ENCODE peak calls at places on chromosomes 13 and 19, in nine cellular contexts. One of them, this sample, is unnamed.

GRCh38 chr19:40165362-40165937 is 25.8 kb upstream of the MAP3K10 start:
- DNase-seq in neural crest cell: peak; percentile 50
- DNase-seq in fibroblast of lung: peak; percentile 10
- DNase-seq in DND-41: peak; percentile 68
- DNase-seq in HL-60: peak; percentile 23
- DNase-seq in AG04450: no peak
- DNase-seq in right lobe of liver: peak; percentile 36
- DNase-seq in AG09319: no peak
- DNase-seq in progenitor cell of endocrine pancreas: peak; percentile 31
- DNase-seq in this sample: peak; percentile 42

GRCh38 chr19:15869873-15870272 is 28.0 kb downstream of the CYP4F2 start:
- DNase-seq in DND-41: no peak
- DNase-seq in AG09319: no peak
- DNase-seq in AG04450: no peak
- DNase-seq in HL-60: peak; percentile 61
- DNase-seq in fibroblast of lung: no peak
- DNase-seq in right lobe of liver: no peak
- DNase-seq in neural crest cell: no peak
- DNase-seq in progenitor cell of endocrine pancreas: no peak
- DNase-seq in this sample: no peak

GRCh38 chr19:41431426-41432386 is 4.5 kb upstream of the B3GNT8 start:
- DNase-seq in AG04450: no peak
- DNase-seq in progenitor cell of endocrine pancreas: no peak
- DNase-seq in HL-60: peak; percentile 80
- DNase-seq in fibroblast of lung: no peak
- DNase-seq in right lobe of liver: peak; percentile 71
- DNase-seq in DND-41: no peak
- DNase-seq in AG09319: no peak
- DNase-seq in neural crest cell: no peak
- DNase-seq in this sample: peak; percentile 35

GRCh38 chr19:46192990-46193650 is 36.4 kb upstream of the IGFL1 start:
- DNase-seq in HL-60: peak; percentile 93
- DNase-seq in progenitor cell of endocrine pancreas: no peak
- DNase-seq in fibroblast of lung: peak; percentile 64
- DNase-seq in right lobe of liver: peak; percentile 79
- DNase-seq in AG04450: no peak
- DNase-seq in AG09319: no peak
- DNase-seq in DND-41: no peak
- DNase-seq in neural crest cell: no peak
- DNase-seq in this sample: peak; percentile 91

GRCh38 chr19:6378036-6378435 is 2.3 kb upstream of the PSPN start:
- DNase-seq in progenitor cell of endocrine pancreas: no peak
- DNase-seq in DND-41: no peak
- DNase-seq in HL-60: no peak
- DNase-seq in AG09319: no peak
- DNase-seq in AG04450: peak; percentile 20
- DNase-seq in fibroblast of lung: peak; percentile 80
- DNase-seq in right lobe of liver: no peak
- DNase-seq in neural crest cell: no peak
- DNase-seq in this sample: no peak

GRCh38 chr19:46818812-46819211 is 30.4 kb upstream of the SLC1A5 start:
- DNase-seq in HL-60: no peak
- DNase-seq in AG04450: no peak
- DNase-seq in neural crest cell: no peak
- DNase-seq in progenitor cell of endocrine pancreas: no peak
- DNase-seq in DND-41: peak; percentile 50
- DNase-seq in fibroblast of lung: peak; percentile 10
- DNase-seq in right lobe of liver: no peak
- DNase-seq in AG09319: no peak
- DNase-seq in this sample: peak; percentile 14

GRCh38 chr13:99351772-99352171 is 44.6 kb upstream of the GPR183 start:
- DNase-seq in HL-60: no peak
- DNase-seq in DND-41: no peak
- DNase-seq in AG04450: no peak
- DNase-seq in fibroblast of lung: no peak
- DNase-seq in neural crest cell: no peak
- DNase-seq in progenitor cell of endocrine pancreas: no peak
- DNase-seq in AG09319: no peak
- DNase-seq in right lobe of liver: no peak
- DNase-seq in this sample: no peak

GRCh38 chr13:39998166-39998565 is 342.7 kb downstream of the COG6 start:
- DNase-seq in fibroblast of lung: no peak
- DNase-seq in DND-41: no peak
- DNase-seq in progenitor cell of endocrine pancreas: no peak
- DNase-seq in AG09319: no peak
- DNase-seq in AG04450: no peak
- DNase-seq in neural crest cell: no peak
- DNase-seq in right lobe of liver: no peak
- DNase-seq in HL-60: no peak
- DNase-seq in this sample: no peak

GRCh38 chr13:45925151-45925550 is 73.6 kb upstream of the SIAH3 start:
- DNase-seq in right lobe of liver: no peak
- DNase-seq in progenitor cell of endocrine pancreas: no peak
- DNase-seq in DND-41: no peak
- DNase-seq in AG09319: no peak
- DNase-seq in fibroblast of lung: no peak
- DNase-seq in AG04450: no peak
- DNase-seq in HL-60: no peak
- DNase-seq in neural crest cell: no peak
- DNase-seq in this sample: peak; percentile 13
- TF ChIP-seq CTCF in right lobe of liver: no peak
- TF ChIP-seq CTCF in progenitor cell of endocrine pancreas: no peak
- TF ChIP-seq CTCF in DND-41: peak; percentile 32
- TF ChIP-seq CTCF in AG09319: no peak
- TF ChIP-seq CTCF in fibroblast of lung: peak; percentile 19
- TF ChIP-seq CTCF in AG04450: no peak
- TF ChIP-seq CTCF in HL-60: no peak
- TF ChIP-seq CTCF in neural crest cell: no peak
- TF ChIP-seq CTCF in this sample: no peak

GRCh38 chr13:100883453-100883852 is 208.9 kb upstream of the TMTC4 start:
- DNase-seq in AG04450: no peak
- DNase-seq in fibroblast of lung: no peak
- DNase-seq in AG09319: no peak
- DNase-seq in DND-41: no peak
- DNase-seq in right lobe of liver: no peak
- DNase-seq in progenitor cell of endocrine pancreas: no peak
- DNase-seq in neural crest cell: no peak
- DNase-seq in HL-60: no peak
- DNase-seq in this sample: no peak
- TF ChIP-seq CTCF in AG04450: no peak
- TF ChIP-seq CTCF in fibroblast of lung: no peak
- TF ChIP-seq CTCF in AG09319: no peak
- TF ChIP-seq CTCF in DND-41: no peak
- TF ChIP-seq CTCF in right lobe of liver: no peak
- TF ChIP-seq CTCF in progenitor cell of endocrine pancreas: no peak
- TF ChIP-seq CTCF in neural crest cell: no peak
- TF ChIP-seq CTCF in HL-60: no peak
- TF ChIP-seq CTCF in this sample: no peak

DNA sequence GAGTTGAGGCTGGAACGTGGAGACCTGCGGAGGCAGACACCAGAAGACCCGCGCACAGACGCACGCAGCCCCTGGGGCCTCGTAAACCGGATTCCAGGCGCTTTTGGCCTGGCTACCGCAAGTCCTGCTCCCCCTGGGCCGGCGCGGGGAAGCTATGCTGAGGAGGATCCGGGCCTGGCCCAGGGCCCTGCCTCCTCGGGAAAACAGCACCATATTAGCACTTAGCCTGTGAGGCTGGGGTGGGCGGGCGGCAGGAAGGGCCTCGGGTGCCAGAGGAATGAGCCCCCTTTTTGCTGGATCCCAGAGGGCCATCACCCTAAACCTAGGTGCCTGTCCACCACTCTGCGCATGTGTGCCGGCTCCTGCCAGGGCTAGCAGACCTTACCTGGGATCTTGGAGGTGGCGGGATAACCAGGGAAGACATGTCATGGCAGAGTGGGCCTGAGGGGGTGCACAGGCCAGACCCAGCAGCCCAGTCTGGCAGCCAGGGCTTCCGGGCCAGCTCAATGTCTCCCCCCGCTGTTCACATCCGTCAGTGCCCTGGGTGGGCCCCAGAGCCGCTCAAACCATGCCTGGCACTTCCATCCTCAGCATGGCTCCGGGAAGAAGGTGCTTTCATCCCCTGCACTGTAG is 7.3 kb downstream of the ELOF1 start:
- DNase-seq in right lobe of liver: no peak
- DNase-seq in fibroblast of lung: no peak
- DNase-seq in DND-41: peak; percentile 36
- DNase-seq in AG09319: no peak
- DNase-seq in AG04450: no peak
- DNase-seq in neural crest cell: no peak
- DNase-seq in HL-60: no peak
- DNase-seq in progenitor cell of endocrine pancreas: no peak
- DNase-seq in this sample: no peak
- TF ChIP-seq CTCF in right lobe of liver: peak; percentile 14
- TF ChIP-seq CTCF in fibroblast of lung: peak; percentile 29
- TF ChIP-seq CTCF in DND-41: peak; percentile 66
- TF ChIP-seq CTCF in AG09319: peak; percentile 24
- TF ChIP-seq CTCF in AG04450: peak; percentile 48
- TF ChIP-seq CTCF in neural crest cell: peak; percentile 50
- TF ChIP-seq CTCF in HL-60: no peak
- TF ChIP-seq CTCF in progenitor cell of endocrine pancreas: peak; percentile 33
- TF ChIP-seq CTCF in this sample: no peak

GRCh38 chr19:32227561-32228165 is 117.7 kb upstream of the ZNF507 start:
- DNase-seq in AG04450: no peak
- DNase-seq in fibroblast of lung: no peak
- DNase-seq in right lobe of liver: no peak
- DNase-seq in neural crest cell: no peak
- DNase-seq in AG09319: no peak
- DNase-seq in DND-41: no peak
- DNase-seq in HL-60: no peak
- DNase-seq in progenitor cell of endocrine pancreas: no peak
- DNase-seq in this sample: no peak
- TF ChIP-seq CTCF in AG04450: no peak
- TF ChIP-seq CTCF in fibroblast of lung: no peak
- TF ChIP-seq CTCF in right lobe of liver: no peak
- TF ChIP-seq CTCF in neural crest cell: no peak
- TF ChIP-seq CTCF in AG09319: no peak
- TF ChIP-seq CTCF in DND-41: peak; percentile 24
- TF ChIP-seq CTCF in HL-60: no peak
- TF ChIP-seq CTCF in progenitor cell of endocrine pancreas: no peak
- TF ChIP-seq CTCF in this sample: no peak

GRCh38 chr13:100817897-100818296 is 143.3 kb upstream of the TMTC4 start:
- DNase-seq in DND-41: no peak
- DNase-seq in AG04450: no peak
- DNase-seq in neural crest cell: no peak
- DNase-seq in AG09319: no peak
- DNase-seq in progenitor cell of endocrine pancreas: no peak
- DNase-seq in HL-60: no peak
- DNase-seq in fibroblast of lung: no peak
- DNase-seq in right lobe of liver: no peak
- DNase-seq in this sample: no peak
- TF ChIP-seq CTCF in DND-41: no peak
- TF ChIP-seq CTCF in AG04450: no peak
- TF ChIP-seq CTCF in neural crest cell: no peak
- TF ChIP-seq CTCF in AG09319: no peak
- TF ChIP-seq CTCF in progenitor cell of endocrine pancreas: no peak
- TF ChIP-seq CTCF in HL-60: no peak
- TF ChIP-seq CTCF in fibroblast of lung: no peak
- TF ChIP-seq CTCF in right lobe of liver: no peak
- TF ChIP-seq CTCF in this sample: no peak

GRCh38 chr19:3849092-3849491 is 19.7 kb downstream of the ZFR2 start:
- DNase-seq in HL-60: peak; percentile 55
- DNase-seq in right lobe of liver: no peak
- DNase-seq in AG04450: no peak
- DNase-seq in progenitor cell of endocrine pancreas: no peak
- DNase-seq in AG09319: no peak
- DNase-seq in DND-41: peak; percentile 56
- DNase-seq in neural crest cell: peak; percentile 37
- DNase-seq in fibroblast of lung: no peak
- DNase-seq in this sample: peak; percentile 73
- TF ChIP-seq CTCF in HL-60: peak; percentile 68
- TF ChIP-seq CTCF in right lobe of liver: peak; percentile 34
- TF ChIP-seq CTCF in AG04450: peak; percentile 48
- TF ChIP-seq CTCF in progenitor cell of endocrine pancreas: peak; percentile 60
- TF ChIP-seq CTCF in AG09319: peak; percentile 15
- TF ChIP-seq CTCF in DND-41: peak; percentile 73
- TF ChIP-seq CTCF in neural crest cell: peak; percentile 54
- TF ChIP-seq CTCF in fibroblast of lung: no peak
- TF ChIP-seq CTCF in this sample: peak; percentile 62

DNA sequence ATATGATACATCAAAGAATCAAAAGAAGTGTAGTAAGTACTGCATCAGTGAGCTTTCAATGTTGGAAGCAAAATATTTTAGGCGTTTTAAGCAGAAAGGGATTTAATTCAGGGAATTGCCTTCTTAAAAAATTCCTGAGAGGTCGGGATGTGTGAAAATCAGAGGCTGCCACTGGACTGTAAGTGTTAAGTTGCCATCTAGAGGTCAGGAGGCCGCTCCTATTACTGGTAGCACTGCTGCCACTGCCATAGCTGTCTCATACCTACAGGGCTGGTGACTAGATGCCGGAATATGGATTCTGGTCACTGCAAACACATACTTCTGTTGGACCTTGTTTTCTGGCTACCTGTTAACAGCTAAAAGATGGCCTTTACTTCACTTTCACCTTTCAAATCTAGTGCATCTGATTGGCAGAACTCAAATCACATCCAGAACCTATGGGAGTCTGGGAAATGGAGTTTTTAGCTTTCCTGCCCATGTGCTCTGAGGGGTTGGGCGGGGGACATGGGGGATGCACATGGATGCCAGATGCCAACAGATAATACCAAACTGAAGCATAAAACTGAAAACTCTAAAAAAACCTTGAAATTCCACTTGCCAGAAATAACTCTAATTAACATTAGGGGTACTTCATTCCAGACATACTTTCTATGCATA is 29.8 kb downstream of the DGKH start:
- DNase-seq in neural crest cell: no peak
- DNase-seq in AG09319: no peak
- DNase-seq in AG04450: no peak
- DNase-seq in right lobe of liver: peak; percentile 23
- DNase-seq in HL-60: no peak
- DNase-seq in fibroblast of lung: no peak
- DNase-seq in progenitor cell of endocrine pancreas: no peak
- DNase-seq in DND-41: no peak
- DNase-seq in this sample: peak; percentile 24
- TF ChIP-seq CTCF in neural crest cell: no peak
- TF ChIP-seq CTCF in AG09319: no peak
- TF ChIP-seq CTCF in AG04450: no peak
- TF ChIP-seq CTCF in right lobe of liver: peak; percentile 26
- TF ChIP-seq CTCF in HL-60: no peak
- TF ChIP-seq CTCF in fibroblast of lung: no peak
- TF ChIP-seq CTCF in progenitor cell of endocrine pancreas: no peak
- TF ChIP-seq CTCF in DND-41: no peak
- TF ChIP-seq CTCF in this sample: no peak

GRCh38 chr13:20037908-20038307 is 79.4 kb downstream of the ZMYM2 start:
- DNase-seq in right lobe of liver: no peak
- DNase-seq in progenitor cell of endocrine pancreas: no peak
- DNase-seq in AG04450: no peak
- DNase-seq in fibroblast of lung: no peak
- DNase-seq in DND-41: no peak
- DNase-seq in AG09319: no peak
- DNase-seq in neural crest cell: no peak
- DNase-seq in HL-60: no peak
- DNase-seq in this sample: no peak

GRCh38 chr13:20033486-20033885 is 75.0 kb downstream of the ZMYM2 start:
- DNase-seq in progenitor cell of endocrine pancreas: no peak
- DNase-seq in AG09319: no peak
- DNase-seq in DND-41: no peak
- DNase-seq in neural crest cell: no peak
- DNase-seq in AG04450: no peak
- DNase-seq in HL-60: no peak
- DNase-seq in fibroblast of lung: no peak
- DNase-seq in right lobe of liver: no peak
- DNase-seq in this sample: no peak

GRCh38 chr13:20035130-20035529 is 76.6 kb downstream of the ZMYM2 start:
- DNase-seq in right lobe of liver: no peak
- DNase-seq in HL-60: no peak
- DNase-seq in AG04450: no peak
- DNase-seq in neural crest cell: no peak
- DNase-seq in fibroblast of lung: peak; percentile 4
- DNase-seq in DND-41: no peak
- DNase-seq in progenitor cell of endocrine pancreas: no peak
- DNase-seq in AG09319: no peak
- DNase-seq in this sample: peak; percentile 3
- TF ChIP-seq CTCF in right lobe of liver: peak; percentile 15
- TF ChIP-seq CTCF in HL-60: no peak
- TF ChIP-seq CTCF in AG04450: peak; percentile 4
- TF ChIP-seq CTCF in neural crest cell: peak; percentile 23
- TF ChIP-seq CTCF in fibroblast of lung: no peak
- TF ChIP-seq CTCF in DND-41: no peak
- TF ChIP-seq CTCF in progenitor cell of endocrine pancreas: no peak
- TF ChIP-seq CTCF in AG09319: no peak
- TF ChIP-seq CTCF in this sample: no peak